ENCODE peak calls at places on chromosomes 16 and 17, in nine cellular contexts. V, Q, E, R, F, B, W, X and C are unnamed samples.

GRCh38 chr16:8417145-8417544 is 173.2 kb downstream of the TMEM114 start:
- DNase-seq in V (no peak), Q (no peak), E (no peak), R (no peak), F (no peak), B (no peak), W (no peak), X (no peak), C (no peak)

GRCh38 chr16:16027728-16028310 is 78.4 kb downstream of the ABCC1 start:
- DNase-seq in V (no peak), Q (no peak), E (no peak), R (no peak), F (no peak), B (no peak), W (no peak), X (no peak), C (no peak)

GRCh38 chr17:44770526-44770925 is 11.7 kb downstream of the ADAM11 start:
- DNase-seq in V (no peak), Q (no peak), E (peak), R (no peak), F (no peak), B (no peak), W (no peak), X (no peak), C (no peak)

GRCh38 chr16:17803625-17804410 is 333.1 kb upstream of the XYLT1 start:
- DNase-seq in V (no peak), Q (no peak), E (no peak), R (no peak), F (no peak), B (peak), W (peak), X (no peak), C (no peak)

GRCh38 chr17:4717791-4718190 is 7.4 kb downstream of the ARRB2 start:
- DNase-seq in V (no peak), Q (no peak), E (no peak), R (no peak), F (no peak), B (no peak), W (no peak), X (no peak), C (no peak)

GRCh38 chr16:47713225-47713595 is 252.1 kb downstream of the PHKB start:
- DNase-seq in V (no peak), Q (no peak), E (no peak), R (no peak), F (no peak), B (peak), W (peak), X (no peak), C (no peak)

GRCh38 chr16:19113577-19114358 is at the start of gene ITPRIPL2:
- DNase-seq in V (peak), Q (peak), E (peak), R (no peak), F (no peak), B (peak), W (peak), X (peak), C (no peak)

GRCh38 chr16:49620158-49620867 is 235.6 kb downstream of the ZNF423 start:
- DNase-seq in V (no peak), Q (peak), E (no peak), R (peak), F (no peak), B (peak), W (peak), X (peak), C (no peak)

GRCh38 chr17:31724026-31724425 is 135.0 kb downstream of the COPRS start:
- DNase-seq in V (no peak), Q (no peak), E (no peak), R (no peak), F (no peak), B (no peak), W (peak), X (no peak), C (no peak)

GRCh38 chr17:59807892-59808509 is 84.7 kb downstream of the TUBD1 start:
- DNase-seq in V (no peak), Q (no peak), E (no peak), R (no peak), F (no peak), B (no peak), W (no peak), X (no peak), C (no peak)

GRCh38 chr17:82884923-82885322 is 45.1 kb upstream of the ZNF750 start:
- DNase-seq in V (no peak), Q (no peak), E (no peak), R (no peak), F (no peak), B (no peak), W (no peak), X (no peak), C (no peak)

GRCh38 chr17:17001874-17002520 is 30.1 kb upstream of the TNFRSF13B start:
- DNase-seq in V (peak), Q (peak), E (peak), R (no peak), F (peak), B (peak), W (peak), X (no peak), C (peak)

GRCh38 chr17:5558815-5559785 is 25.2 kb downstream of the NLRP1 start:
- DNase-seq in V (no peak), Q (no peak), E (no peak), R (no peak), F (no peak), B (no peak), W (no peak), X (no peak), C (no peak)

GRCh38 chr16:69199382-69199781 is 12.4 kb downstream of the SNTB2 start:
- DNase-seq in V (no peak), Q (no peak), E (no peak), R (no peak), F (no peak), B (no peak), W (peak), X (no peak), C (no peak)

GRCh38 chr16:7921360-7921759 is 588.7 kb downstream of the RBFOX1 start:
- DNase-seq in V (no peak), Q (no peak), E (peak), R (no peak), F (no peak), B (no peak), W (no peak), X (no peak), C (no peak)

GRCh38 chr16:68529608-68529930 is 9.5 kb upstream of the ZFP90 start:
- DNase-seq in V (no peak), Q (no peak), E (no peak), R (no peak), F (no peak), B (no peak), W (no peak), X (no peak), C (no peak)

GRCh38 chr16:4216631-4217030 is 25.2 kb downstream of the SRL start:
- DNase-seq in V (no peak), Q (no peak), E (no peak), R (no peak), F (no peak), B (no peak), W (no peak), X (no peak), C (no peak)

GRCh38 chr16:49510676-49511305 is 137.2 kb downstream of the C16orf78 start:
- DNase-seq in V (peak), Q (no peak), E (no peak), R (peak), F (no peak), B (no peak), W (no peak), X (no peak), C (no peak)

GRCh38 chr17:32992360-32993033 is 850 bp downstream of the SPACA3 start:
- DNase-seq in V (no peak), Q (no peak), E (no peak), R (no peak), F (no peak), B (no peak), W (no peak), X (no peak), C (no peak)

GRCh38 chr17:67602974-67603373 is 114.8 kb upstream of the NOL11 start:
- DNase-seq in V (no peak), Q (no peak), E (peak), R (peak), F (peak), B (peak), W (peak), X (no peak), C (peak)

GRCh38 chr17:32192379-32192778 is 50.1 kb downstream of the RHOT1 start:
- DNase-seq in V (no peak), Q (no peak), E (no peak), R (no peak), F (no peak), B (no peak), W (peak), X (no peak), C (no peak)

GRCh38 chr17:80763293-80763867 is 218.7 kb downstream of the RPTOR start:
- DNase-seq in V (no peak), Q (no peak), E (no peak), R (no peak), F (no peak), B (no peak), W (no peak), X (no peak), C (no peak)

GRCh38 chr17:1481736-1482135 is 10.8 kb downstream of the MYO1C start:
- DNase-seq in V (no peak), Q (no peak), E (no peak), R (no peak), F (no peak), B (no peak), W (no peak), X (no peak), C (no peak)

GRCh38 chr17:79231766-79232287 is 157.2 kb downstream of the ENGASE start:
- DNase-seq in V (no peak), Q (no peak), E (no peak), R (no peak), F (no peak), B (peak), W (no peak), X (no peak), C (no peak)